ENCODE peak calls at places on chromosomes 1 and 21, in ten cellular contexts. P is cardiac muscle cell, C is D721Med, X is choroid plexus epithelial cell, N is stomach, U is IMR-90, R is hepatocyte, T is neural crest cell, O is RWPE1, B is GM12865. D is an unnamed sample.

GRCh38 chr1:15755643-15756040 is 3.0 kb upstream of the FBLIM1 start:
- DNase-seq in P (no peak), C (no peak), X (no peak), N (no peak), U (no peak), R (no peak), T (no peak), O (no peak), B (no peak), D (no peak)

GRCh38 chr1:22944656-22945055 is 28.0 kb downstream of the LACTBL1 start:
- DNase-seq in P (no peak), C (no peak), X (no peak), N (no peak), U (no peak), R (no peak), T (no peak), O (no peak), B (no peak), D (no peak)

GRCh38 chr1:58649555-58649954 is 50.3 kb downstream of the MYSM1 start:
- DNase-seq in P (peak; percentile 25), C (no peak), X (peak; percentile 10), N (peak; percentile 55), U (no peak), R (no peak), T (no peak), O (no peak), B (no peak), D (no peak)

GRCh38 chr1:115067460-115067859 is 21.8 kb downstream of the TSPAN2 start:
- DNase-seq in P (no peak), C (no peak), X (no peak), N (no peak), U (peak; percentile 16), R (no peak), T (no peak), O (no peak), B (no peak), D (no peak)

GRCh38 chr1:154014154-154014910 is 23.8 kb downstream of the RPS27 start:
- DNase-seq in P (no peak), C (no peak), X (peak; percentile 68), N (no peak), U (peak; percentile 76), R (no peak), T (no peak), O (peak; percentile 15), B (no peak), D (no peak)

GRCh38 chr1:46188295-46189030 is 9.8 kb downstream of the POMGNT1 start:
- DNase-seq in P (no peak), C (no peak), X (no peak), N (peak; percentile 61), U (no peak), R (no peak), T (no peak), O (peak; percentile 52), B (no peak), D (no peak)

GRCh38 chr21:43015906-43016540 is 41.7 kb downstream of the PKNOX1 start:
- DNase-seq in P (no peak), C (no peak), X (no peak), N (no peak), U (no peak), R (no peak), T (no peak), O (no peak), B (peak; percentile 7), D (no peak)

GRCh38 chr21:37220433-37220980 is 46.6 kb downstream of the VPS26C start:
- DNase-seq in P (peak; percentile 41), C (no peak), X (peak; percentile 69), N (no peak), U (peak; percentile 50), R (no peak), T (no peak), O (peak; percentile 37), B (no peak), D (peak; percentile 68)

GRCh38 chr1:3685229-3685628 is 32.9 kb downstream of the TP73 start:
- DNase-seq in P (no peak), C (no peak), X (no peak), N (no peak), U (no peak), R (no peak), T (no peak), O (peak; percentile 57), B (no peak), D (no peak)

GRCh38 chr1:207519505-207520399 is 23.8 kb downstream of the CR1 start:
- DNase-seq in P (no peak), C (no peak), X (no peak), N (no peak), U (no peak), R (no peak), T (no peak), O (no peak), B (no peak), D (no peak)

GRCh38 chr1:168187180-168187579 is 8.4 kb downstream of the TIPRL start:
- DNase-seq in P (no peak), C (no peak), X (no peak), N (no peak), U (no peak), R (no peak), T (no peak), O (no peak), B (no peak), D (no peak)

DNA sequence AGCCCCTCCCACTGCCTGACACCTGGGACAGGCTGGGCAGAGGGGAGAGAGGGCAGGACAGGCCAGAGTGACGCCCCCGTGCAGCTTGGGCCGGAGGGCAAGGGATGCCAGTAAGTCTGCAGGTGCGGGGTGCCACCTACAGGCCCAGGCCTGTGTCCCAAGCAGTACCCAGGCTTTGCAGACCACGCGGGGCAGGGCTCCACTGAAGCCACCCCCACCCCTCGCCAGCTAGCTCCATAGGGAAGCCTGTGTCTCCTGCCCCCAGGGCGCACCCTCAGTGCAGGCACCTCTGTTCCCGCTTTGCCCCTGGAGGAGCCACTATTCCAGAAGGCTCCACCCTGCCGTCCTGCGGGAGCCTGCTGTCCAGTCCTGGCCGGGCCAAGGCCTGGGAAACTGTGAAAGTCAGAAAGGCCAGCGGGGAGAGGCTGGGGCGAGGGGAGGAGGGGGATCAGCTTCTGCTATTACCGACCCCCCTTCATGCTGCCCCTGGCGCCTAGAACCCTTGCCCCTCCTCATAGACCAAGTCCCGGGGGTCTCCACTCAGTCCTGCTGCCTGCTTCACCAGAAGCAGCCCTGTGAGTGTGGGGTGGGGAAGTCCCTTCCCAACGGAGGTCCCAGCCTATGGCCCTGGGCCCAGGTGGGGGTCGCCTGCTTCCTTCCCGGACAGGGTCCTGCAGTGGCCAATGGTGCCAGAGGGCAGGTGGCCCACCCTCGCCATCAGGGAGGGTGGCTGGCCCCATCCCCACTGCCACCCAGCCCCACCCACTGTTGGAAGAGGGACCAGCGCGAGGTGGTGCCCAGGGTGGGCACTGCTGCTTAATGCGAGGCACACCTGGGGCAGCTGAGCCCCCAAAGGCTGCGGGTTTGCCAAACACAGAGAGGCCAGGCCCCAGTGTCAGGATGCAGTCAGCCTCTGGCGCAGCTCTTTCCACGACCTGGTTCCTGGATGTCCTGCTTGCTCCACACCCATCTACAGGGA is 54.4 kb downstream of the KCNAB2 start:
- DNase-seq in P (no peak), C (no peak), X (peak; percentile 6), N (no peak), U (no peak), R (no peak), T (no peak), O (peak; percentile 47), B (no peak), D (no peak)
- TF ChIP-seq CTCF in P (no peak), C (peak; percentile 10), X (peak; percentile 19), N (no peak), U (no peak), R (no peak), T (no peak), O (no peak), B (peak; percentile 21), D (peak; percentile 10)

DNA sequence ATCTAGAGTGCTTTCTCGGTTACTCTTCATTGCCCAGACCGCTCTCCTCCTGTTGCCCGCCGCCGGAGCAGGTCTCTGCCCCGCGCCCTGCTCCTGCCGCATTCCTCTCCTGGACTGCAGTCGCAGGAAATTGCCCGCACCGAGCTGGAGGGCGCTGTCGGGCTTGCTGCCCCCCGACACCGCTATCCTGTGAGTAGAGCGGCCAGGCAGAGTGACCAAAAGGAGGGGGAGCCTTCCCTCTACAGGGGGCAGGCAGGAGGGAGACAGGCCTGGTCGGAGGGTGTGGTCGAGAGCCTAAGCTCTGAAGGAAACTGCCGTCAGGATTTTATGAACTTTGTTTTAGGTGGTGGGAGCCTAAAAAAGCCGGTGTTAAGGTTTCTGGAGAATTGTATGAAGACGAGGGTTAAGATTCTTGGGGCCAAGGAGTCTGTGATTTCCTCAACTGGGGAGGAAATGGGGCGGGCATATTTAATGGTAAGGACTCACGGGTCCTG is 506 bp downstream of the LRIG2 start:
- DNase-seq in P (peak; percentile 83), C (no peak), X (peak; percentile 69), N (peak; percentile 52), U (peak; percentile 61), R (peak; percentile 88), T (no peak), O (peak; percentile 46), B (peak; percentile 51), D (no peak)
- TF ChIP-seq CTCF in P (peak; percentile 58), C (peak; percentile 40), X (peak; percentile 69), N (no peak), U (peak; percentile 56), R (peak; percentile 52), T (peak; percentile 37), O (no peak), B (peak; percentile 18), D (peak; percentile 52)

GRCh38 chr1:68160021-68160420 is 72.3 kb downstream of the WLS start:
- DNase-seq in P (no peak), C (no peak), X (no peak), N (no peak), U (no peak), R (no peak), T (no peak), O (no peak), B (no peak), D (no peak)

GRCh38 chr1:68163220-68163619 is 69.1 kb downstream of the WLS start:
- DNase-seq in P (no peak), C (no peak), X (no peak), N (no peak), U (no peak), R (no peak), T (no peak), O (no peak), B (no peak), D (no peak)

GRCh38 chr1:68165665-68166064 is 66.7 kb downstream of the WLS start:
- DNase-seq in P (no peak), C (no peak), X (no peak), N (no peak), U (no peak), R (no peak), T (no peak), O (no peak), B (no peak), D (no peak)

GRCh38 chr1:68164970-68165369 is 67.4 kb downstream of the WLS start:
- DNase-seq in P (no peak), C (no peak), X (no peak), N (no peak), U (no peak), R (no peak), T (no peak), O (no peak), B (no peak), D (no peak)

GRCh38 chr1:68162761-68163160 is 69.6 kb downstream of the WLS start:
- DNase-seq in P (no peak), C (no peak), X (no peak), N (no peak), U (no peak), R (no peak), T (no peak), O (no peak), B (no peak), D (no peak)
- TF ChIP-seq CTCF in P (peak; percentile 8), C (no peak), X (peak; percentile 46), N (no peak), U (peak; percentile 9), R (no peak), T (no peak), O (peak; percentile 12), B (peak; percentile 18), D (peak; percentile 13)

GRCh38 chr1:47515390-47515789 is 77.5 kb downstream of the FOXD2 start:
- DNase-seq in P (peak; percentile 42), C (no peak), X (no peak), N (no peak), U (no peak), R (no peak), T (no peak), O (no peak), B (no peak), D (no peak)
- TF ChIP-seq CTCF in P (no peak), C (no peak), X (peak; percentile 27), N (no peak), U (no peak), R (no peak), T (no peak), O (no peak), B (no peak), D (no peak)

D was measured in GM13977.